ENCODE peak calls at places on chromosomes 3 and 15, in nine cellular contexts. N is GDM1; T is foreskin fibroblast; Y is activated CD8-positive, alpha-beta memory T cell treated with anti-CD3 and anti-CD28 coated beads for 48 hours; X is activated effector memory CD4-positive, alpha-beta T cell treated with anti-CD3 and anti-CD28 coated beads, Interleukin-2, amount 50 U/mL, for 16 hours; J is T-helper 2 cell; D is anterior cingulate cortex; A is Panc1; K is dorsolateral prefrontal cortex. U is an unnamed sample.

GRCh38 chr3:118168175-118168574 is 866.5 kb downstream of the IGSF11 start:
- DNase-seq in A (no peak), X (no peak), Y (no peak), D (no peak), N (no peak), K (no peak), T (no peak), J (no peak), U (no peak)

GRCh38 chr15:44836094-44836493 is 99.8 kb downstream of the TRIM69 start:
- DNase-seq in J (no peak), A (no peak), X (no peak), T (no peak), D (no peak), N (no peak), Y (no peak), K (no peak), U (no peak)

GRCh38 chr3:144112036-144112435 is 140.4 kb downstream of the DIPK2A start:
- DNase-seq in X (no peak), Y (no peak), J (no peak), D (no peak), K (peak), T (no peak), A (no peak), N (no peak), U (no peak)

GRCh38 chr15:33551860-33552259 is 241.1 kb downstream of the RYR3 start:
- DNase-seq in D (no peak), Y (no peak), J (no peak), N (no peak), T (no peak), A (no peak), K (no peak), X (no peak), U (no peak)

GRCh38 chr15:77070500-77071337 is at the start of gene TSPAN3:
- DNase-seq in D (peak), Y (peak), N (peak), K (peak), T (peak), X (peak), A (no peak), J (peak), U (peak)

GRCh38 chr15:52392008-52392687 is 96.5 kb upstream of the MYO5C start:
- DNase-seq in T (peak), Y (no peak), K (no peak), X (no peak), D (no peak), N (no peak), A (no peak), J (no peak), U (no peak)

GRCh38 chr3:45975696-45976095 is 19.9 kb downstream of the FYCO1 start:
- DNase-seq in N (no peak), X (peak), D (no peak), T (no peak), A (no peak), K (no peak), J (no peak), Y (no peak), U (peak)

GRCh38 chr15:86157929-86158328 is 78.3 kb downstream of the AGBL1 start:
- DNase-seq in X (no peak), D (no peak), T (no peak), N (no peak), K (no peak), A (no peak), J (no peak), Y (no peak), U (no peak)

GRCh38 chr3:196144383-196145105 is 62.7 kb upstream of the TFRC start:
- DNase-seq in X (no peak), N (no peak), T (peak), D (no peak), A (no peak), Y (no peak), K (no peak), J (no peak), U (no peak)

GRCh38 chr3:110925804-110926203 is 145.8 kb upstream of the NECTIN3 start:
- DNase-seq in X (no peak), T (no peak), K (no peak), J (no peak), D (no peak), A (no peak), N (no peak), Y (no peak), U (no peak)

GRCh38 chr15:68498076-68498475 is 66.1 kb upstream of the ITGA11 start:
- DNase-seq in A (no peak), Y (no peak), J (no peak), K (no peak), X (no peak), N (no peak), T (no peak), D (no peak), U (no peak)

GRCh38 chr15:99454941-99455795 is 110.6 kb upstream of the MEF2A start:
- DNase-seq in J (no peak), Y (no peak), D (no peak), X (no peak), K (peak), A (no peak), T (peak), N (no peak), U (no peak)

GRCh38 chr3:100027321-100027720 is 87.0 kb downstream of the FILIP1L start:
- DNase-seq in J (no peak), T (no peak), N (no peak), D (no peak), Y (no peak), K (no peak), A (no peak), X (no peak), U (no peak)

GRCh38 chr3:195003006-195003892 is 267.7 kb downstream of the XXYLT1 start:
- DNase-seq in Y (no peak), D (no peak), N (peak), T (no peak), J (no peak), K (no peak), A (no peak), X (no peak), U (peak)

GRCh38 chr3:86990734-86991481 is at the start of gene VGLL3:
- DNase-seq in X (no peak), Y (no peak), J (no peak), A (no peak), N (no peak), K (peak), T (peak), D (no peak), U (no peak)

GRCh38 chr3:193572426-193572908 is 17.8 kb upstream of the ATP13A4 start:
- DNase-seq in D (peak), T (peak), A (peak), K (peak), J (peak), Y (no peak), N (peak), X (peak), U (no peak)

GRCh38 chr3:14266361-14266760 is 87.7 kb downstream of the LSM3 start:
- DNase-seq in D (no peak), J (no peak), T (peak), K (peak), Y (no peak), N (no peak), A (no peak), X (no peak), U (no peak)

GRCh38 chr3:120555661-120556509 is 40.3 kb upstream of the NDUFB4 start:
- DNase-seq in K (no peak), T (no peak), X (no peak), D (no peak), N (no peak), J (no peak), A (no peak), Y (no peak), U (no peak)

GRCh38 chr3:27666277-27666676 is 55.8 kb downstream of the EOMES start:
- DNase-seq in A (no peak), D (no peak), N (no peak), J (no peak), Y (no peak), X (no peak), T (no peak), K (no peak), U (peak)

GRCh38 chr3:65855370-65856100 is 183.2 kb downstream of the MAGI1 start:
- DNase-seq in K (no peak), T (peak), Y (no peak), D (no peak), X (no peak), N (no peak), J (no peak), A (no peak), U (no peak)

GRCh38 chr3:37546876-37547275 is 314.8 kb upstream of the CTDSPL start:
- DNase-seq in X (no peak), N (peak), J (no peak), K (no peak), Y (no peak), A (no peak), D (no peak), T (peak), U (no peak)

GRCh38 chr3:4351164-4351855 is 48.1 kb downstream of the SETMAR start:
- DNase-seq in A (no peak), J (peak), D (no peak), T (peak), N (no peak), X (peak), K (no peak), Y (peak), U (peak)

GRCh38 chr3:179347383-179348194 is at the start of gene MFN1:
- DNase-seq in K (peak), J (peak), A (peak), Y (peak), N (peak), T (peak), D (peak), X (peak), U (peak)

GRCh38 chr3:187679638-187680396 is 9.6 kb upstream of the SST start:
- DNase-seq in T (peak), N (peak), X (peak), D (peak), Y (peak), J (peak), K (peak), A (peak), U (no peak)

GRCh38 chr3:63295356-63295755 is 17.2 kb downstream of the SYNPR start:
- DNase-seq in X (no peak), D (no peak), T (no peak), J (no peak), A (no peak), Y (no peak), K (no peak), N (no peak), U (no peak)

GRCh38 chr3:158789592-158789991 is 12.3 kb upstream of the MFSD1 start:
- DNase-seq in X (no peak), D (no peak), T (peak), J (no peak), Y (no peak), A (no peak), N (no peak), K (no peak), U (peak)

GRCh38 chr15:99472416-99473145 is 93.2 kb upstream of the MEF2A start:
- DNase-seq in J (no peak), D (no peak), T (no peak), A (no peak), Y (no peak), X (peak), N (no peak), K (no peak), U (no peak)

GRCh38 chr3:62918752-62919151 is 43.5 kb upstream of the CADPS start:
- DNase-seq in X (no peak), K (no peak), Y (no peak), A (no peak), D (no peak), N (no peak), J (no peak), T (no peak), U (no peak)

U was measured in GF-D8.